ENCODE peak calls at places on chromosomes 5 and 9, in seven cellular contexts. D is fibroblast of villous mesenchyme; R is activated CD8-positive, alpha-beta memory T cell treated with anti-CD3 and anti-CD28 coated beads for 24 hours; E is NCI-H2107; Z is fibroblast of mammary gland; S is stimulated activated CD8-positive, alpha-beta memory T cell treated with anti-CD3 and anti-CD28 coated beads, Interleukin-2, amount 100 ng/mL, for 48 hours; X is fibroblast of pulmonary artery. V is an unnamed sample.

GRCh38 chr5:157335534-157336422 is 69.9 kb downstream of the CYFIP2 start:
- DNase-seq in D (no peak), R (no peak), E (no peak), Z (peak), S (no peak), X (no peak), V (no peak)

GRCh38 chr5:173479711-173480110 is 136.7 kb downstream of the BOD1 start:
- DNase-seq in D (peak), R (no peak), E (no peak), Z (no peak), S (no peak), X (no peak), V (peak)

GRCh38 chr5:104774372-104774771 is 1211.8 kb upstream of the NUDT12 start:
- DNase-seq in D (no peak), R (no peak), E (no peak), Z (no peak), S (no peak), X (no peak), V (no peak)

GRCh38 chr9:26086396-26086795 is 408.2 kb upstream of the TUSC1 start:
- DNase-seq in D (no peak), R (no peak), E (no peak), Z (no peak), S (no peak), X (no peak), V (no peak)

GRCh38 chr9:90881648-90882047 is 80.0 kb downstream of the SYK start:
- DNase-seq in D (no peak), R (peak), E (no peak), Z (no peak), S (no peak), X (no peak), V (no peak)

GRCh38 chr5:134007581-134008256 is 2.9 kb upstream of the VDAC1 start:
- DNase-seq in D (no peak), R (no peak), E (no peak), Z (peak), S (no peak), X (no peak), V (no peak)

GRCh38 chr9:123611228-123611627 is 255.2 kb downstream of the CRB2 start:
- DNase-seq in D (peak), R (no peak), E (no peak), Z (peak), S (no peak), X (peak), V (peak)

GRCh38 chr5:61120534-61120933 is 41.7 kb downstream of the SMIM15 start:
- DNase-seq in D (no peak), R (no peak), E (no peak), Z (peak), S (no peak), X (no peak), V (no peak)

GRCh38 chr9:123929177-123929869 is 603 bp downstream of the DENND1A start:
- DNase-seq in D (no peak), R (no peak), E (no peak), Z (no peak), S (peak), X (no peak), V (no peak)

GRCh38 chr5:17805426-17805825 is 171.2 kb downstream of the TAF11L14 start:
- DNase-seq in D (no peak), R (no peak), E (no peak), Z (no peak), S (no peak), X (no peak), V (no peak)

GRCh38 chr5:10031817-10032216 is 217.9 kb downstream of the ATPSCKMT start:
- DNase-seq in D (no peak), R (no peak), E (no peak), Z (no peak), S (no peak), X (no peak), V (no peak)

GRCh38 chr9:122374885-122375420 is 4.1 kb downstream of the PTGS1 start:
- DNase-seq in D (peak), R (no peak), E (no peak), Z (peak), S (no peak), X (peak), V (peak)

GRCh38 chr9:121731919-121732318 is 80.5 kb downstream of the DAB2IP start:
- DNase-seq in D (no peak), R (no peak), E (no peak), Z (no peak), S (no peak), X (no peak), V (no peak)

GRCh38 chr5:176429972-176430371 is 13.6 kb upstream of the CLTB start:
- DNase-seq in D (no peak), R (no peak), E (no peak), Z (no peak), S (no peak), X (no peak), V (no peak)

GRCh38 chr9:123562844-123563346 is 206.9 kb downstream of the CRB2 start:
- DNase-seq in D (peak), R (no peak), E (no peak), Z (peak), S (peak), X (peak), V (peak)

GRCh38 chr5:137510671-137511070 is 11.5 kb upstream of the SPOCK1 start:
- DNase-seq in D (no peak), R (no peak), E (no peak), Z (no peak), S (no peak), X (no peak), V (no peak)

GRCh38 chr9:13380903-13381302 is 101.4 kb upstream of the MPDZ start:
- DNase-seq in D (no peak), R (no peak), E (no peak), Z (no peak), S (no peak), X (no peak), V (no peak)

GRCh38 chr5:96816991-96817390 is 9.2 kb upstream of the ERAP1 start:
- DNase-seq in D (no peak), R (no peak), E (no peak), Z (no peak), S (no peak), X (no peak), V (no peak)